ENCODE peak calls at places on chromosomes 7 and 10, in four cellular contexts. W is K562, M is stomach, R is transverse colon. C is an unnamed sample.

GRCh38 chr10:124292911-124293640 is 125.6 kb downstream of the OAT start:
- DNase-seq in W (no peak), M (no peak), R (no peak), C (no peak)

GRCh38 chr7:112023282-112023681 is 182.9 kb downstream of the DOCK4 start:
- DNase-seq in M (no peak), W (no peak), R (no peak), C (no peak)

GRCh38 chr7:154987571-154987970 is 15.4 kb downstream of the PAXIP1 start:
- DNase-seq in R (no peak), M (no peak), W (no peak), C (no peak)

GRCh38 chr10:110643670-110644597 is at the start of gene RBM20:
- DNase-seq in M (no peak), R (peak; percentile 9), W (peak; percentile 76), C (peak; percentile 30)

GRCh38 chr10:42932735-42933453 is 144.0 kb upstream of the RET start:
- DNase-seq in M (no peak), W (peak; percentile 78), R (no peak), C (no peak)

GRCh38 chr7:158238616-158239289 is 348.9 kb downstream of the PTPRN2 start:
- DNase-seq in R (no peak), M (peak; percentile 23), W (peak; percentile 7), C (no peak)

GRCh38 chr7:82164813-82165212 is 278.8 kb downstream of the CACNA2D1 start:
- DNase-seq in M (no peak), W (no peak), R (no peak), C (no peak)

GRCh38 chr10:124921261-124921660 is 20.7 kb upstream of the ZRANB1 start:
- DNase-seq in R (no peak), W (no peak), M (no peak), C (no peak)

GRCh38 chr7:43764807-43765491 is 6.5 kb downstream of the BLVRA start:
- DNase-seq in W (no peak), R (no peak), M (no peak), C (no peak)

GRCh38 chr7:72413290-72413689 is 1.2 kb upstream of the CALN1 start:
- DNase-seq in R (no peak), M (no peak), W (no peak), C (no peak)

GRCh38 chr7:43039346-43039745 is 73.1 kb upstream of the HECW1 start:
- DNase-seq in M (no peak), W (no peak), R (no peak), C (no peak)

GRCh38 chr10:59580257-59580863 is 129.3 kb downstream of the SLC16A9 start:
- DNase-seq in W (no peak), M (no peak), R (no peak), C (no peak)

GRCh38 chr10:48466611-48467240 is 138.1 kb downstream of the ARHGAP22 start:
- DNase-seq in W (no peak), M (peak; percentile 20), R (no peak), C (no peak)

GRCh38 chr10:35876248-35876647 is 234.2 kb upstream of the FZD8 start:
- DNase-seq in M (no peak), W (no peak), R (no peak), C (no peak)

GRCh38 chr10:118301211-118301610 is 40.9 kb downstream of the FAM204A start:
- DNase-seq in M (no peak), W (no peak), R (no peak), C (no peak)

GRCh38 chr10:61140765-61141392 is 196.9 kb upstream of the RHOBTB1 start:
- DNase-seq in W (peak; percentile 44), M (peak; percentile 37), R (no peak), C (peak; percentile 3)

GRCh38 chr10:96618648-96619047 is 31.8 kb upstream of the TM9SF3 start:
- DNase-seq in W (no peak), M (peak; percentile 74), R (peak; percentile 46), C (no peak)

GRCh38 chr7:128829391-128830166 is 627 bp upstream of the FLNC start:
- DNase-seq in R (no peak), M (peak; percentile 48), W (peak; percentile 59), C (peak; percentile 75)

GRCh38 chr7:128832880-128833147 is 2.6 kb downstream of the FLNC start:
- DNase-seq in M (no peak), W (no peak), R (no peak), C (no peak)

GRCh38 chr7:128830231-128831177 is at the start of gene FLNC:
- DNase-seq in W (peak; percentile 92), R (peak; percentile 43), M (peak; percentile 50), C (peak; percentile 41)

GRCh38 chr7:128831994-128832879 is 2.0 kb downstream of the FLNC start:
- DNase-seq in R (no peak), M (no peak), W (peak; percentile 87), C (peak; percentile 41)

DNA sequence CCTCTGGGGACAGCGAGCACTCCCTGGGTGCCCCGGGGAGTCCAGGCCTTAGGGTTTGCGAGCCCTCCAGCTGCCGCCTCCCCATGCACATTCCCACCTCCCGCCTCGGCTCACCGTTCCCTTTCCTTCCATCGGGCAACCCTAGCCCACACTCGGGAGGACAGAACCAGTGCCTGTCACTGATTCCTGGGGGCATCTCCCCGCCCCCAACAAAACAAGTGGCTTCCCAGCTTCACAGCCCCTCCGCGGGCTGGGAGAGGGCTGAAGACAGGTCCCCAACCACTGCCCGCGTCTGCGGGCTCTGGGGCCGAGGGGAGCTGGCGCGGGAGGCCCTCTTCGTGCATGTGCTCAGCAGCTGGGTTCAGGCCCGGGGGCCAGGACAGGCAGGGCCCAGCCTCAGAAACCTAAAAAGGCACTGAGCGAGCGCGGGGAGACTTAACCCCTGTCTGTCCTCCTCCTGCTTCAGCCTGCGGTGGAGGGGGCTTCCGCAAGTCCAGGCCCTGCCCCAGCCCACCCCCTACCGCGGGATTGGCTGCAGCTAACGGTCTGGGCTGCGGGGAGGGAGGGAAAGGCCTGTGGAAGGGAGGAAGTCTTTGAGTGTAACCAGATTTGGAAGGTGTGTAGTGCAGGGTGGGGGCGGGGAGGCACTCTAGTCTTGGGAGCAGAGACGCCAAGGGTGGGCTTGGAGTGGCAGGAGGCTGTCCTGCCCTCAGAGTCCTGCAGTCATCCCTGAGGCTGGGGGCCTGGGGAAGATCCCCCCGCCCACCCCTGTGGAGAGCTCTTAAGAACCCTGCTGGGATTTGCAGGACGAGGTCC is 1.2 kb downstream of the FLNC start:
- DNase-seq in M (no peak), W (peak; percentile 90), R (peak; percentile 46), C (peak; percentile 44)
- TF ChIP-seq POLR2A in M (no peak), W (peak; percentile 93), R (peak; percentile 54), C (peak; percentile 40)

GRCh38 chr10:32376780-32377179 is 29.8 kb upstream of the EPC1 start:
- DNase-seq in W (no peak), M (no peak), R (no peak), C (no peak)

GRCh38 chr10:32377458-32378370 is 30.8 kb upstream of the EPC1 start:
- DNase-seq in W (peak; percentile 32), M (no peak), R (peak; percentile 35), C (no peak)

GRCh38 chr10:32379314-32379949 is 32.5 kb upstream of the EPC1 start:
- DNase-seq in R (no peak), M (no peak), W (peak; percentile 42), C (peak; percentile 23)

GRCh38 chr10:32379950-32380547 is 33.1 kb upstream of the EPC1 start:
- DNase-seq in M (no peak), R (no peak), W (no peak), C (no peak)

DNA sequence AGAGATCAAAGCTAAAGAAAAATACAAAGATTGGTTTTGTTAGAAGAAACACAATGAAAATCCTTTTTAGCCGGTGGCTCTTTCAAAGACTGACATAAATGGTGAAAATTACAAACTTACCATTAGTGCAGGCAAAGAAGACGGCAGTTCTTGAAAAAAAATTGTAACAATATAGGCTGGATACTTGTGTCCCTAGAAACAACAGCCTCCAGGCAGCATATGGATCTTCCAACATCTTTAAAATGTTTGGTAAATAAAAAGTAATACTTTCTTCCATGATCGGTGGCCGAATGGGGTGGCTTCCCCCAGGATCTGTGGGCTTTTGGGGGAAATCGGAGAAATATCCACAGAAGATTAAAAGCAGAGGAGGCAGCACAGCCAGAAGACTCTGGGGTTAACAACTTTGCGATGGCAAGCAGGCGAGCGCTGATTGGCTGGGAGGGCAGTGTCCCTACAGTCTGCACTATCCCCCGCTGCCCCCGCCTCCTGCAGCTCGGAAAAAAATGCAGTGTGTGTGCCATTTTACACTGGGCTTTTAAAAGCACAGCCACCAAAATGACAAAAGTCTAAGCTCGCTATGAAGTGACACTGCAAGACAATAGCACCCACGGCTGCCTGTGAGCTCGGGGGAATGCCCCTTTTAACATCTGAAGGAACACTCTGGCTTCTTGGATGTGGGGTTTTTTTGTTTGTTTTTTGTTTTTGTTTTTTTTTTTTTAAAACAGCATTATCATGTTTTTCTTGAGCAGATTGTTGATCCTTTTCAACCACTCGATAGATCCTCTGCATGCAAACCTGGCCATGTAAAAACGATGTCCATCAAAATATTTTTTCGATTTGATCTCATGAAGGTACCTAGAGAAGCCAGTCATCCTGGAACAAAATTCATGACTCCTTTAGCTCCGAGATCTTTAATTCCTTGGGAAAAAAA is 31.7 kb upstream of the EPC1 start:
- DNase-seq in R (peak; percentile 96), W (peak; percentile 95), M (peak; percentile 91), C (peak; percentile 45)
- TF ChIP-seq POLR2A in R (peak; percentile 75), W (peak; percentile 83), M (no peak), C (peak; percentile 20)

GRCh38 chr10:103350522-103351260 is at the start of gene PCGF6:
- DNase-seq in W (peak; percentile 89), M (peak; percentile 81), R (peak; percentile 81), C (peak; percentile 60)
- TF ChIP-seq POLR2A in W (peak; percentile 66), M (no peak), R (no peak), C (peak; percentile 85)

GRCh38 chr10:97656777-97657176 is 16.3 kb downstream of the PI4K2A start:
- DNase-seq in W (no peak), R (no peak), M (no peak), C (no peak)

GRCh38 chr10:97664282-97664850 is 22.7 kb downstream of the AVPI1 start:
- DNase-seq in R (no peak), M (no peak), W (peak; percentile 48), C (no peak)

DNA sequence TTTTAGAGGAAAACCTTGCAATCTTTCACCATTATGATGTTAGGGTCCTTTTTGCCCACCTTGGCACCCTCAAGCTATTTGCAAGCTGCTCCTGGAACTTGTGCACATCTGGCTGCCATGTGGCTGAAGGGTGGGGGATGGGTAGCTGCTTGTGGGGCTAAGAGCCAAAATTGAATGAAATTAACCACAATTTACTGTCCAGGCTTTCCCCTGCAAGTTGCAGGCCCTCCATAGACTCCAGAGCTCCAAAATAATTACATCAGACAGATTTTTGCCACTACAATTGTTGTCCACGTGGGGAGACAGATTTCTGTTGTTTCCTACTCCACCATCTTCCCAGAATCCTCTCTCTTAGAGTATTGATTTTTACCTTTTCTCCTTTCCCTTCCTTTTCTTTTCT is 19.1 kb downstream of the PI4K2A start:
- DNase-seq in W (no peak), R (no peak), M (no peak), C (no peak)
- TF ChIP-seq POLR2A in W (no peak), R (no peak), M (no peak), C (no peak)

DNA sequence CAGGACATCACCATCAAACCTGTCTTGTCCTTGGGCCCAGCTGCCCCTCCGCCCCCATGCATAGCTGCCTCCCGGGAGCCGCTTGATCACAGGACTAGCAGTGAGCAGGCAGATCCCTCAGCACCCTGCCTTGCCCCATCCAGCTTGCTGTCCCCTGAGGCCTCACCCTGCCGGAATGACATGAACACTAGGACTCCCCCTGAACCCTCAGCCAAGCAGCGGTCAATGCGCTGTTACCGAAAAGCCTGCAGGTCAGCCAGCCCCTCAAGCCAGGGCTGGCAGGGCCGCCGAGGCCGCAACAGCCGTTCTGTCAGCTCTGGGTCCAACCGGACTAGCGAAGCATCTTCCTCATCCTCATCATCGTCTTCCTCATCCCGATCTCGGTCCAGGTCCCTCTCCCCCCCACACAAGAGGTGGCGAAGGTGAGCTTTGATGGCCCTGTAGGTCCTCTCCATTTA is 5.2 kb upstream of the NOLC1 start:
- DNase-seq in M (no peak), R (no peak), W (no peak), C (no peak)
- TF ChIP-seq POLR2A in M (no peak), R (no peak), W (peak; percentile 47), C (no peak)

C was measured in H54.